ENCODE peak calls at places on chromosomes 6 and 20, in six cellular contexts. M, J, H, P, Q and N are unnamed samples.

GRCh38 chr6:44062771-44063560 is 64.3 kb downstream of the MRPL14 start:
- DNase-seq in M (peak), J (peak), H (no peak), P (no peak), Q (peak), N (no peak)

GRCh38 chr6:25612666-25613065 is 39.3 kb upstream of the SCGN start:
- DNase-seq in M (no peak), J (no peak), H (no peak), P (no peak), Q (no peak), N (no peak)

GRCh38 chr6:44717431-44717830 is 329.9 kb downstream of the CDC5L start:
- DNase-seq in M (no peak), J (no peak), H (no peak), P (no peak), Q (no peak), N (no peak)

GRCh38 chr6:109265530-109265929 is 116.7 kb downstream of the CD164 start:
- DNase-seq in M (no peak), J (no peak), H (no peak), P (no peak), Q (no peak), N (no peak)

GRCh38 chr6:136289327-136289578 is 393 bp downstream of the BCLAF1 start:
- DNase-seq in M (peak), J (peak), H (peak), P (peak), Q (peak), N (no peak)

GRCh38 chr20:53660078-53660909 is 66.7 kb upstream of the ZNF217 start:
- DNase-seq in M (peak), J (no peak), H (no peak), P (no peak), Q (no peak), N (no peak)

GRCh38 chr6:169292340-169293124 is 38.9 kb upstream of the THBS2 start:
- DNase-seq in M (no peak), J (no peak), H (peak), P (peak), Q (peak), N (no peak)

GRCh38 chr6:24229694-24230093 is 103.7 kb downstream of the NRSN1 start:
- DNase-seq in M (no peak), J (no peak), H (no peak), P (no peak), Q (no peak), N (no peak)

GRCh38 chr20:965956-966355 is 36.2 kb downstream of the RSPO4 start:
- DNase-seq in M (no peak), J (no peak), H (no peak), P (no peak), Q (no peak), N (no peak)

GRCh38 chr6:101257163-101257562 is 136.3 kb upstream of the GRIK2 start:
- DNase-seq in M (no peak), J (no peak), H (no peak), P (no peak), Q (no peak), N (no peak)

GRCh38 chr20:57695012-57695411 is 14.8 kb downstream of the PMEPA1 start:
- DNase-seq in M (no peak), J (no peak), H (no peak), P (peak), Q (no peak), N (no peak)

GRCh38 chr20:51339721-51340450 is 202.6 kb downstream of the NFATC2 start:
- DNase-seq in M (no peak), J (no peak), H (no peak), P (no peak), Q (peak), N (no peak)

GRCh38 chr6:98020222-98020621 is 737.2 kb upstream of the MMS22L start:
- DNase-seq in M (no peak), J (no peak), H (no peak), P (no peak), Q (no peak), N (no peak)

GRCh38 chr6:1767481-1768246 is 157.9 kb downstream of the FOXC1 start:
- DNase-seq in M (no peak), J (peak), H (no peak), P (no peak), Q (no peak), N (peak)

GRCh38 chr6:133040025-133040838 is 200.9 kb upstream of the EYA4 start:
- DNase-seq in M (no peak), J (peak), H (peak), P (peak), Q (peak), N (peak)

GRCh38 chr6:110949679-110950285 is 8.7 kb upstream of the GTF3C6 start:
- DNase-seq in M (no peak), J (peak), H (no peak), P (peak), Q (peak), N (no peak)

GRCh38 chr20:49460916-49461315 is 21.6 kb downstream of the KCNB1 start:
- DNase-seq in M (no peak), J (no peak), H (no peak), P (no peak), Q (no peak), N (no peak)

GRCh38 chr6:2630362-2630761 is 120.4 kb downstream of the MYLK4 start:
- DNase-seq in M (no peak), J (no peak), H (peak), P (peak), Q (peak), N (no peak)

GRCh38 chr6:37239950-37240713 is 17.4 kb upstream of the TBC1D22B start:
- DNase-seq in M (no peak), J (peak), H (peak), P (peak), Q (peak), N (no peak)

GRCh38 chr6:34143196-34143883 is 2.5 kb downstream of the GRM4 start:
- DNase-seq in M (no peak), J (no peak), H (no peak), P (no peak), Q (no peak), N (no peak)

GRCh38 chr20:35463455-35464300 is 8.3 kb downstream of the CEP250 start:
- DNase-seq in M (peak), J (peak), H (peak), P (peak), Q (peak), N (peak)

GRCh38 chr20:58196402-58197184 is 31.9 kb downstream of the ANKRD60 start:
- DNase-seq in M (no peak), J (no peak), H (no peak), P (no peak), Q (no peak), N (no peak)

GRCh38 chr6:166197361-166197760 is 29.7 kb upstream of the TBXT start:
- DNase-seq in M (no peak), J (no peak), H (no peak), P (no peak), Q (no peak), N (peak)

DNA sequence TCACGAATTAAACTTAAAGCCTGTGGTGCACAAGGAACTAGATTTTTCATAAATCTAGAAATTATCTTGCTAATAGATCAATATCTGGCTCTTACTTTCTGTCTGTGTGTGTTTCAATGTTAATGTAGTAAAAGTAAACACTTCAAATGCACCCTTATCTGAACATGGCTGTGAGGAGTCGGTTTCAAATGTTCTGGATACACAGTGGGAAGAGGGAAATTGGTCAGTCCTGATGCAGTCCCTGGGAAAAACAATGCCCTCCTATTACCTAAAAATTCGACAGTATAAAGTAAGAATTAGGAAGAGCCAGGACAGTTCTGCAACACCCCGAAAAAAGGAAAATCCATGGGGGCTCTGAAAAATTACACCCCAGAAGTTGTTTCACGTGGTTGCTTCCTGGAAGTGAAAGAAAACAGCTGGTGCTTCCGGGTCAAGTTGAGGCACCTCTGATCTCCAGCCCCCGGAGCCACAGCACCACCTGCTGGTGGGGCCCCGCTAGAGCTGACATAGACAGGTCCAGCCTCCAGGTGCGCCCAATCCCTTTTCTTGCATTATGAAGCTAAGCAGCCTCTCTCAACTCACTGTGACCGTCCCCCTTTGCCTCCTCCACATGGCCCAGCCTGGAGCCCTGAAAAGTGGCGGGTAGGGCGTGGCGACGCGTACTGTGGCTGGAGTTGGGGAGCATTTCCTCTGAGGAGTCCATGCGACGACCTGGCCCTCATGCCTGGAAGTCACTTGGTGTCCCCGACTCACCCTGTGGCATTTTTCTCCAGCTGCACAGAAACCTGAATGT is 8.3 kb downstream of the SEMG2 start:
- DNase-seq in M (peak), J (peak), H (peak), P (peak), Q (peak), N (peak)
- TF ChIP-seq YY1 in M (no peak), J (no peak), H (no peak), P (no peak), Q (no peak), N (no peak)

DNA sequence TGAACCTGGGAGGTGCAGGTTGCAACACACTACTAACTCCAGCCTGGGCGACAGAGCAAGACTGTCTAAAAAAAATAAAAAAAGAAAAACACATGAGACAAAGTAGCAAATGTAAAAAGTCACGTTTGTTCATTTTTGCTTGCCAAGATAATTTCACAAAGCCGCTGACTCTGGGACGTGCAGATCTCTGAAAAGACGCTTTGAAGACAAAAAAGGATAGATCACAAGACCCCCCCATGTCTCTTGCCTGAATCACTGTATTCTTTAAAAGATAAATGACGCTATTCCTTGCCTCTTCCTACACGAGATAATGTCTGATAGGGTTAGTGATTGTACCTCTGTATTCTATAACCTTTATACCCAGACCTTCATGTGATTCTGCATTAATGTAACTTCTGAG is 23.3 kb upstream of the STXBP5 start:
- DNase-seq in M (no peak), J (no peak), H (no peak), P (no peak), Q (no peak), N (no peak)
- H3K9ac ChIP-seq in M (no peak), J (no peak), H (no peak), P (no peak), Q (no peak), N (no peak)

DNA sequence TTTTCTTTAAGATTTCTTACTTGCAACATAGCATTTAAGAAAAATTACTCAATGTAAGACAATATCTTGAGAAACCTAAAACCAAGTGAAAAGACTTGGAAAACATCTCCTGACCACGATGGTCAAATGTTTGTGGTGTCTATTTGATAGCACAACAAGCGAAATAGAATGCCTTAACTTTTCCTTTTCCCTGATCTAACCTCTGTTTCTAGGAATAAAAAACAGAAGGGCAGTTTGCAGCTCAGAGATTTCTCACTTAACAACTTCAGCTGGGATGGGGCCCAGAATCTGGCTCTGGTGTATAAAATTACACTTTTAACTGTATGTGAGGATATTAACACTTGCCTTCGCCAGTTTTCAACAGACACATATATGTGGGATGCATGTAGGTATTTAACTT is 47.6 kb downstream of the AIG1 start:
- DNase-seq in M (no peak), J (no peak), H (no peak), P (no peak), Q (no peak), N (no peak)
- TF ChIP-seq YY1 in M (no peak), J (no peak), H (no peak), P (no peak), Q (no peak), N (no peak)

GRCh38 chr20:62376112-62377063 is 9.3 kb upstream of the LAMA5 start:
- DNase-seq in M (peak), J (no peak), H (peak), P (no peak), Q (no peak), N (peak)
- H3K9ac ChIP-seq in M (peak), J (no peak), H (peak), P (no peak), Q (peak), N (peak)

GRCh38 chr6:16671302-16672289 is 89.7 kb downstream of the ATXN1 start:
- DNase-seq in M (no peak), J (no peak), H (peak), P (no peak), Q (no peak), N (peak)

GRCh38 chr6:16670183-16670582 is 91.1 kb downstream of the ATXN1 start:
- DNase-seq in M (no peak), J (no peak), H (no peak), P (no peak), Q (no peak), N (no peak)

GRCh38 chr6:16670617-16671051 is 90.6 kb downstream of the ATXN1 start:
- DNase-seq in M (no peak), J (no peak), H (no peak), P (no peak), Q (no peak), N (no peak)

GRCh38 chr6:16667509-16667908 is 93.8 kb downstream of the ATXN1 start:
- DNase-seq in M (no peak), J (no peak), H (no peak), P (no peak), Q (no peak), N (no peak)

GRCh38 chr6:16669227-16669626 is 92.0 kb downstream of the ATXN1 start:
- DNase-seq in M (no peak), J (no peak), H (peak), P (peak), Q (no peak), N (no peak)
- TF ChIP-seq YY1 in M (no peak), J (no peak), H (no peak), P (peak), Q (no peak), N (no peak)

DNA sequence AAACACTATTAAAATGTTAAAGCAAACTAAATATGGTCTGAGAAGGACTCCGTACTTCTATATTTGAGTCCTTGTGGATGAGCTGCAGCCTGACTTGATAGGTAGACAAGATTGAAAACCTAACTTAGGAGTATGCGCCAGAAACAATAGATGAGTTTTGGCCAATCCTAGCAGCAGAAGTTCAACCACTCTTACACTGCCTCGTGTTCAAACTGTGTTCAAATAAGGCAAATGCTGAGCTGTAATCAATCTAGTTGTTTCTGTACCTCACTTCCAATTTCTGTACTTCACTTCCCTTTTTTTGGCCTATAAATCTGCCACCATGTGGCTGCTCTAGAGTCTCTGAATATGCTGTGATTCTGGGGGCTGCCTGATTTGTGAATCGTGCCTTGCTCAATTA is 13.2 kb upstream of the SERINC1 start:
- DNase-seq in M (no peak), J (no peak), H (no peak), P (no peak), Q (peak), N (no peak)
- H3K9ac ChIP-seq in M (peak), J (no peak), H (no peak), P (no peak), Q (no peak), N (no peak)